ENCODE peak calls at places on chromosomes 4 and X, in four cellular contexts. One of them, this sample, is unnamed.

GRCh38 chr4:88017516-88018302 is 10.3 kb downstream of the PKD2 start:
- DNase-seq in NCI-H2171: no peak
- DNase-seq in effector memory CD4-positive, alpha-beta T cell: no peak
- DNase-seq in dermis microvascular lymphatic vessel endothelial cell: peak
- DNase-seq in this sample: no peak

GRCh38 chrX:95884196-95884595 is 800.4 kb upstream of the DIAPH2 start:
- DNase-seq in NCI-H2171: no peak
- DNase-seq in dermis microvascular lymphatic vessel endothelial cell: peak
- DNase-seq in effector memory CD4-positive, alpha-beta T cell: no peak
- DNase-seq in this sample: no peak

GRCh38 chrX:24026403-24026801 is 584 bp downstream of the KLHL15 start:
- DNase-seq in NCI-H2171: no peak
- DNase-seq in dermis microvascular lymphatic vessel endothelial cell: peak
- DNase-seq in effector memory CD4-positive, alpha-beta T cell: no peak
- DNase-seq in this sample: no peak

GRCh38 chr4:153022233-153022632 is 86.1 kb downstream of the FHDC1 start:
- DNase-seq in NCI-H2171: no peak
- DNase-seq in effector memory CD4-positive, alpha-beta T cell: no peak
- DNase-seq in dermis microvascular lymphatic vessel endothelial cell: no peak
- DNase-seq in this sample: no peak

GRCh38 chrX:37455381-37455780 is 106.2 kb downstream of the PRRG1 start:
- DNase-seq in NCI-H2171: peak
- DNase-seq in effector memory CD4-positive, alpha-beta T cell: no peak
- DNase-seq in dermis microvascular lymphatic vessel endothelial cell: no peak
- DNase-seq in this sample: no peak

GRCh38 chr4:1614854-1615595 is 69.1 kb downstream of the FAM53A start:
- DNase-seq in effector memory CD4-positive, alpha-beta T cell: no peak
- DNase-seq in NCI-H2171: peak
- DNase-seq in dermis microvascular lymphatic vessel endothelial cell: no peak
- DNase-seq in this sample: no peak

GRCh38 chr4:84681488-84682274 is 98.8 kb downstream of the CDS1 start:
- DNase-seq in dermis microvascular lymphatic vessel endothelial cell: peak
- DNase-seq in NCI-H2171: no peak
- DNase-seq in effector memory CD4-positive, alpha-beta T cell: no peak
- DNase-seq in this sample: no peak

GRCh38 chrX:154719132-154719675 is 31.7 kb downstream of the GAB3 start:
- DNase-seq in effector memory CD4-positive, alpha-beta T cell: peak
- DNase-seq in NCI-H2171: no peak
- DNase-seq in dermis microvascular lymphatic vessel endothelial cell: peak
- DNase-seq in this sample: peak

GRCh38 chr4:41260315-41260714 is 3.6 kb downstream of the UCHL1 start:
- DNase-seq in effector memory CD4-positive, alpha-beta T cell: no peak
- DNase-seq in dermis microvascular lymphatic vessel endothelial cell: no peak
- DNase-seq in NCI-H2171: no peak
- DNase-seq in this sample: no peak

GRCh38 chrX:40922307-40922706 is 162.9 kb upstream of the USP9X start:
- DNase-seq in NCI-H2171: no peak
- DNase-seq in effector memory CD4-positive, alpha-beta T cell: no peak
- DNase-seq in dermis microvascular lymphatic vessel endothelial cell: peak
- DNase-seq in this sample: no peak

GRCh38 chr4:140296871-140297570 is 76.4 kb upstream of the SCOC start:
- DNase-seq in dermis microvascular lymphatic vessel endothelial cell: peak
- DNase-seq in effector memory CD4-positive, alpha-beta T cell: no peak
- DNase-seq in NCI-H2171: no peak
- DNase-seq in this sample: no peak

GRCh38 chr4:185215261-185215660 is 5.9 kb downstream of the SNX25 start:
- DNase-seq in dermis microvascular lymphatic vessel endothelial cell: no peak
- DNase-seq in effector memory CD4-positive, alpha-beta T cell: no peak
- DNase-seq in NCI-H2171: no peak
- DNase-seq in this sample: no peak

This sample was measured in T-helper 17 cell.